ENCODE peak calls at places on chromosome 11, in four cellular contexts. P is HCT116, N is right lobe of liver, E is AG04450. Y is an unnamed sample. For H3K27me3 and H3K9me3, the result is how much of the 10 kb centered on the place peaks cover.

GRCh38 chr11:26649884-26650283 is 72.0 kb downstream of the SLC5A12 start:
- DNase-seq in P (peak), E (peak), N (peak), Y (peak)

GRCh38 chr11:75851203-75851602 is 36.2 kb downstream of the UVRAG start:
- DNase-seq in N (no peak), P (no peak), E (no peak), Y (no peak)

GRCh38 chr11:47440054-47440476 is 8.9 kb downstream of the RAPSN start:
- DNase-seq in E (no peak), P (no peak), N (no peak), Y (no peak)

GRCh38 chr11:75768909-75769771 is 562 bp downstream of the DGAT2 start:
- DNase-seq in N (peak), P (no peak), E (no peak), Y (no peak)

GRCh38 chr11:23123766-23124165 is 263.5 kb upstream of the CCDC179 start:
- DNase-seq in E (no peak), N (no peak), P (no peak), Y (peak)

GRCh38 chr11:3834349-3835099 is 6.2 kb downstream of the RHOG start:
- DNase-seq in P (no peak), N (peak), E (no peak), Y (no peak)

GRCh38 chr11:34599406-34599901 is 21.4 kb upstream of the EHF start:
- DNase-seq in N (no peak), P (peak), E (no peak), Y (peak)

GRCh38 chr11:10293423-10294288 is at the start of gene SBF2:
- DNase-seq in P (no peak), E (peak), N (peak), Y (peak)

GRCh38 chr11:60864856-60865513 is 2.4 kb upstream of the ZP1 start:
- DNase-seq in E (no peak), P (no peak), N (no peak), Y (no peak)

GRCh38 chr11:26947379-26947844 is 46.5 kb upstream of the FIBIN start:
- DNase-seq in N (no peak), E (peak), P (no peak), Y (no peak)

GRCh38 chr11:2585566-2586090 is 114.2 kb downstream of the KCNQ1OT1 start:
- DNase-seq in E (no peak), P (no peak), N (no peak), Y (peak)
- H3K27me3 ChIP-seq in E (under half), P (under half), N (under half), Y (under half)

GRCh38 chr11:129819237-129819636 is 3.6 kb downstream of the TMEM45B start:
- DNase-seq in E (no peak), P (no peak), N (no peak), Y (no peak)

GRCh38 chr11:129817282-129818051 is 1.8 kb downstream of the TMEM45B start:
- DNase-seq in N (no peak), P (no peak), E (no peak), Y (no peak)

GRCh38 chr11:129813216-129813791 is 2.3 kb upstream of the TMEM45B start:
- DNase-seq in N (no peak), P (no peak), E (no peak), Y (no peak)

GRCh38 chr11:129814244-129814992 is 1.2 kb upstream of the TMEM45B start:
- DNase-seq in E (no peak), P (no peak), N (no peak), Y (peak)

DNA sequence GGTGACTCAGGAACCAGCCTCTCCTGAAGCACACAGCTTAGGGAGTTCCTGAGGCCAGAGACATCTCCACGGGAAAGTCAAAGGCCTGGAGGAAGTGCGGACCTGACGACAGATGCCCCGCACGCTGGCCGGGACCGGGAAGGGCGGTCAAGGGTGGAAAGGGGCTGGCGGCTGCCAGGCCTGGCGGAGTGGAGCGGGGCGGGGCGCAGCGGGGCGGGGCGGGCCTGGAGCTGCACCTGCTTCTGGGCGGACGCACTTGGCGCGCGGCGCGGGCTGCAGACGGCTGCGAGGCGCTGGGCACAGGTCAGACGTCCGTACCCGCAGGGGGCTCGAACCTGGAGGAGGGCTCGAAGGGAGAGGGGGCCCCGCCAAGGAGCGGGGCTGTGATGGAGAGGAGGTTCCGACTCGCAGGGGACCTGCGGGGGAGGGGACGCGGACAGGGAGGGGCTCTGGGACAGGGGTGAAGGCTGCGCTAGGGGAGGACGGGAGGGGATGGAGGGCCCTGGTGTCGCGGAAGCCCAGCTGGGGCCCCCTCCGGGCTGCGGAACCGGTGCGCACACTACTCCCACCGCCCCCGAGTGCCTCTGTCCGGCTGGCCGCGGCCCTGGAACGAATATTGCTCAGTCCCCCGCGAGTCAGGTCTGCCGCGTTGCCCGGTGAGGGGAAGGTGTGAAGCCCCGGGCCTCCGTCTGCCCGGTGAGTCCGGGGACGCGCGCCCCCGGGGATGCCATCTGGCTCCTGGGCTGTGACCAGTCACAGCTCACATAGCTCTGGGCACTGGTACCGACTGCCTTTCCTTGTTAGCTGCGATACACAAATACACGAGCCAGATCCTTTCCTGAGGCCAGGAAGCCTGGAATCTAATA is at the start of gene TMEM45B:
- DNase-seq in P (no peak), N (peak), E (no peak), Y (no peak)
- H3K9me3 ChIP-seq in P (under half), N (under half), E (under half), Y (under half)

GRCh38 chr11:101127348-101127698 is 2.3 kb downstream of the PGR start:
- DNase-seq in N (peak), P (no peak), E (no peak), Y (no peak)
- H3K27me3 ChIP-seq in N (under half), P (under half), E (under half), Y (half or more)

GRCh38 chr11:114301088-114301487 is 4.9 kb downstream of the NNMT start:
- DNase-seq in N (no peak), P (no peak), E (no peak), Y (no peak)
- H3K9me3 ChIP-seq in N (under half), P (under half), E (under half), Y (under half)

DNA sequence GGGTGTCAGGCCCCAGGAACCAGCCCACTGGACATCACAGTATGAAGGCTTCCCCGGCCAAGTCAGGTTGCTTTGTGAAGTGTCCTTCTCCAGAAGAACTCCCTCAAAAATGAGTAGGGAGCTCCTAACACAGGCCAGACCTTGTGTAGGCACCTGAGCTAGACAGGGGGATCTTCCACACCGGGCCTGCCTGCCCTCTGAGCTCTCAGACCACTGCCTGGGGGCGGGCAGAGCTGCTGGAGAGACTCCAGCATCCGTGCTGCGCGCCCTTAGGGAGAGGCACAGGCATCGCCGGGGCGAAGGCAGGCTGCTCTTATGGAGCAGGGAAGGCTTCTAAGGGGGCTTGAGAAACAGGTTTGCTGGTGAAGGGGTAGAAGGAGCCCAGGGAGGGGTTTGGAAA is 4.3 kb downstream of the KCNJ5 start:
- DNase-seq in P (no peak), N (no peak), E (no peak), Y (no peak)
- H3K27me3 ChIP-seq in P (under half), N (under half), E (under half), Y (under half)

DNA sequence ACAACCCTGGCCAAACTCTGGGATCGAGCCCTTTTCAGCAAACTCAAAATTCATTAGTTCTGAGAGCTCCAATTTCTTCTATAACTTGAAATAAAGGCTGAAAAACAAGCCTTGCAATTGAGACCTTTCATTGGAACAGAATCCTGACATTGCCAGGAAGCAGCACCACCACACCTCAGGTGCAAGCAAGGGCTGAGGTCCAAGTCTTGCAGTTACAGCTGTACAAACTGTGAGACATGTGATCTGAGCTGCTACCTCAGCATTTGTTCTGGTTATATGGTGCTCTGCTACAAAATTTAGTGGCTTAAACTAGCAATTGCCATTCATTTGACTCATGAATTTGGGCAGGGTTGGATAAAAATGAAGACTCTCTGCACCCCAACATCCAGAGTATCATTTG is 18.1 kb downstream of the OR5AS1 start:
- DNase-seq in E (no peak), P (no peak), N (no peak), Y (no peak)
- H3K9me3 ChIP-seq in E (under half), P (under half), N (under half), Y (under half)

GRCh38 chr11:20293531-20293930 is 70.0 kb upstream of the HTATIP2 start:
- DNase-seq in N (no peak), E (no peak), P (no peak), Y (no peak)

GRCh38 chr11:20289732-20290131 is 73.8 kb upstream of the HTATIP2 start:
- DNase-seq in N (no peak), P (no peak), E (no peak), Y (no peak)

DNA sequence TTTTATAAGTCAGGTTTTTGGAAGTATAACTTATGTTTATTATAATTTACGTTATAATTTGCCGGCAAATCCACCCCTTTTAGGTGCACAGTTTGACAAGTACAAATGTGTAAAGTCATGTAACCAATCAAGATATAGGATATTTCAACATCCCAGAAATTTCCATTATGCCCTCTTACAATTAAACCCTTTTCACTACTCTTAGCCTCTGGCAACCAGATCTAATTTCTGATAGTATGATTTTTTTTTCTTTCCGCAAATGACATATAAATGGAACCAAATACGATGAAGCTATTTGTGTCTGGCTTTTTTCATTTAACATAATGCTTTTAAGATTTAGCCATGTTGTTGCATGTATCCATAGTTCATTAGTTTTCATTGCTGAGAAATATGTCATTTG is 69.5 kb upstream of the HTATIP2 start:
- DNase-seq in P (no peak), N (no peak), E (no peak), Y (no peak)
- H3K27me3 ChIP-seq in P (half or more), N (under half), E (under half), Y (under half)

DNA sequence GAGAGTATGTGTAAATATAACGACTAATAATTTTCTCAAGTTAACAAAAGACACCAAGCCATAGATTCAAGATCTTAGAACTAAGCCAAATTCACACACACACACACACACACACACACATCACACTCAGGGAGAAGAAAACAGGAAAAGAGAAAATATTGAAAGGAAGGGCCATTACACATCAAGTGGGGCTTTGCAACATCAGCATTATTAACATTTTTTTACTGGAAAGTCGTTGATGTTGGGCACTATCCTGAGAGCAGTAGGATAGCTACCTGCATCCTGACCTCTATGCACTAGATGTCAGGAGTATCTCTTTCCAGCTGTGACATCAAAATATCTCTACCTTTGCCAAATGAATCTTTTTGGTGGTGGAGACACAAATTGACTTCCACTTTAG is 8.9 kb downstream of the OR5D16 start:
- DNase-seq in P (no peak), E (no peak), N (no peak), Y (no peak)
- H3K9me3 ChIP-seq in P (under half), E (under half), N (under half), Y (under half)